ENCODE peak calls at places on chromosomes 16 and 17, in nine cellular contexts. One of them, this sample, is unnamed.

GRCh38 chr17:66906321-66907278 is 57.9 kb upstream of the CACNG4 start:
- DNase-seq in fibroblast of mammary gland: peak
- DNase-seq in esophagus squamous epithelium: no peak
- DNase-seq in H9: peak
- DNase-seq in natural killer cell: peak
- DNase-seq in GM06990: peak
- DNase-seq in HFF-Myc: peak
- DNase-seq in progenitor cell of endocrine pancreas: peak
- DNase-seq in OCI-LY7: peak
- DNase-seq in this sample: peak

GRCh38 chr17:79670537-79671386 is 59.9 kb upstream of the RBFOX3 start:
- DNase-seq in fibroblast of mammary gland: no peak
- DNase-seq in esophagus squamous epithelium: no peak
- DNase-seq in H9: no peak
- DNase-seq in natural killer cell: no peak
- DNase-seq in GM06990: no peak
- DNase-seq in HFF-Myc: no peak
- DNase-seq in progenitor cell of endocrine pancreas: no peak
- DNase-seq in OCI-LY7: no peak
- DNase-seq in this sample: no peak

GRCh38 chr17:7606280-7606679 is 8.4 kb downstream of the FXR2 start:
- DNase-seq in fibroblast of mammary gland: no peak
- DNase-seq in esophagus squamous epithelium: no peak
- DNase-seq in H9: no peak
- DNase-seq in natural killer cell: no peak
- DNase-seq in GM06990: no peak
- DNase-seq in HFF-Myc: no peak
- DNase-seq in progenitor cell of endocrine pancreas: no peak
- DNase-seq in OCI-LY7: no peak
- DNase-seq in this sample: no peak

GRCh38 chr17:43809121-43809520 is 23.8 kb downstream of the MPP3 start:
- DNase-seq in fibroblast of mammary gland: no peak
- DNase-seq in esophagus squamous epithelium: no peak
- DNase-seq in H9: no peak
- DNase-seq in natural killer cell: no peak
- DNase-seq in GM06990: no peak
- DNase-seq in HFF-Myc: no peak
- DNase-seq in progenitor cell of endocrine pancreas: no peak
- DNase-seq in OCI-LY7: no peak
- DNase-seq in this sample: no peak

GRCh38 chr17:83096401-83097220 is 17.2 kb downstream of the METRNL start:
- DNase-seq in fibroblast of mammary gland: no peak
- DNase-seq in esophagus squamous epithelium: no peak
- DNase-seq in H9: no peak
- DNase-seq in natural killer cell: no peak
- DNase-seq in GM06990: no peak
- DNase-seq in HFF-Myc: no peak
- DNase-seq in progenitor cell of endocrine pancreas: no peak
- DNase-seq in OCI-LY7: no peak
- DNase-seq in this sample: peak

GRCh38 chr16:88405325-88406060 is 22.7 kb downstream of the ZNF469 start:
- DNase-seq in fibroblast of mammary gland: peak
- DNase-seq in esophagus squamous epithelium: no peak
- DNase-seq in H9: no peak
- DNase-seq in natural killer cell: no peak
- DNase-seq in GM06990: no peak
- DNase-seq in HFF-Myc: peak
- DNase-seq in progenitor cell of endocrine pancreas: no peak
- DNase-seq in OCI-LY7: no peak
- DNase-seq in this sample: no peak

GRCh38 chr16:65101009-65101408 is 20.9 kb downstream of the CDH11 start:
- DNase-seq in fibroblast of mammary gland: no peak
- DNase-seq in esophagus squamous epithelium: no peak
- DNase-seq in H9: no peak
- DNase-seq in natural killer cell: no peak
- DNase-seq in GM06990: no peak
- DNase-seq in HFF-Myc: no peak
- DNase-seq in progenitor cell of endocrine pancreas: no peak
- DNase-seq in OCI-LY7: no peak
- DNase-seq in this sample: no peak

GRCh38 chr16:78444-79145 is 570 bp downstream of the MPG start:
- DNase-seq in fibroblast of mammary gland: peak
- DNase-seq in esophagus squamous epithelium: no peak
- DNase-seq in H9: no peak
- DNase-seq in natural killer cell: no peak
- DNase-seq in GM06990: peak
- DNase-seq in HFF-Myc: no peak
- DNase-seq in progenitor cell of endocrine pancreas: no peak
- DNase-seq in OCI-LY7: peak
- DNase-seq in this sample: no peak

GRCh38 chr16:9625122-9625521 is 533.7 kb downstream of the HAPSTR1 start:
- DNase-seq in fibroblast of mammary gland: no peak
- DNase-seq in esophagus squamous epithelium: no peak
- DNase-seq in H9: no peak
- DNase-seq in natural killer cell: no peak
- DNase-seq in GM06990: no peak
- DNase-seq in HFF-Myc: no peak
- DNase-seq in progenitor cell of endocrine pancreas: no peak
- DNase-seq in OCI-LY7: no peak
- DNase-seq in this sample: no peak

GRCh38 chr16:1613240-1613639 is 1.1 kb downstream of the CRAMP1 start:
- DNase-seq in fibroblast of mammary gland: no peak
- DNase-seq in esophagus squamous epithelium: no peak
- DNase-seq in H9: no peak
- DNase-seq in natural killer cell: no peak
- DNase-seq in GM06990: no peak
- DNase-seq in HFF-Myc: no peak
- DNase-seq in progenitor cell of endocrine pancreas: no peak
- DNase-seq in OCI-LY7: peak
- DNase-seq in this sample: peak

GRCh38 chr17:63547083-63547523 is 3.2 kb upstream of the DCAF7 start:
- DNase-seq in fibroblast of mammary gland: no peak
- DNase-seq in esophagus squamous epithelium: no peak
- DNase-seq in H9: no peak
- DNase-seq in natural killer cell: no peak
- DNase-seq in GM06990: no peak
- DNase-seq in HFF-Myc: no peak
- DNase-seq in progenitor cell of endocrine pancreas: no peak
- DNase-seq in OCI-LY7: no peak
- DNase-seq in this sample: no peak
- TF ChIP-seq CTCF in fibroblast of mammary gland: no peak
- TF ChIP-seq CTCF in esophagus squamous epithelium: no peak
- TF ChIP-seq CTCF in H9: no peak
- TF ChIP-seq CTCF in natural killer cell: no peak
- TF ChIP-seq CTCF in GM06990: no peak
- TF ChIP-seq CTCF in HFF-Myc: no peak
- TF ChIP-seq CTCF in progenitor cell of endocrine pancreas: no peak
- TF ChIP-seq CTCF in OCI-LY7: no peak
- TF ChIP-seq CTCF in this sample: no peak

DNA sequence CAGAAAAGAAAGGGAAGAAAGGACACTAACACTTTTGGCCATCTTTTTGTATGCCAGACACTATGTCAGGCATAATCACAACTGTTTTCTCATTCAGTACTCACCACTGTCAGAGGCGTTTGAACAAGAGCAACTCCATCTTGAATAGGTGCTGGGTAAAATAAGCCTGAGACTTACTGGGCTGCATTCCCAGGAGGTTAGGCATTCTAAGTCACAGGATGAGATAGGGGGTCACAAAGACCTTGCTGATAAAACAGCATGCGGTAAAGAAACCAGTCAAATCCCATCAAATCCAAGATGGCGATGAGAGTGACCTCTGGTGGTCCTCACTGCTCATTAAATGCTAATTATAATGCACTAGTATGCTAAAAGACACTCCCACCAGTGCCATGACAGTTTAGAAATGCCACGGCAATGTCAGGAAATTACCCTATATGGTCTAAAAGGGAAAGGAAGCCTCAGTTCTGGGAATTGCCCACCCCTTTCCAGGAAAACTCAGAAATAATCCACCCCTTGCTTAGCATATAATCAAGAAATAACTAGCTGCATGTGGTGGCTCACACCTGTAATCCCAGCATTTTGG is 14.9 kb upstream of the LYRM9 start:
- DNase-seq in fibroblast of mammary gland: no peak
- DNase-seq in esophagus squamous epithelium: no peak
- DNase-seq in H9: no peak
- DNase-seq in natural killer cell: no peak
- DNase-seq in GM06990: no peak
- DNase-seq in HFF-Myc: no peak
- DNase-seq in progenitor cell of endocrine pancreas: no peak
- DNase-seq in OCI-LY7: no peak
- DNase-seq in this sample: no peak
- TF ChIP-seq CTCF in fibroblast of mammary gland: no peak
- TF ChIP-seq CTCF in esophagus squamous epithelium: no peak
- TF ChIP-seq CTCF in H9: peak
- TF ChIP-seq CTCF in natural killer cell: no peak
- TF ChIP-seq CTCF in GM06990: no peak
- TF ChIP-seq CTCF in HFF-Myc: no peak
- TF ChIP-seq CTCF in progenitor cell of endocrine pancreas: no peak
- TF ChIP-seq CTCF in OCI-LY7: peak
- TF ChIP-seq CTCF in this sample: no peak

GRCh38 chr17:27384721-27385120 is 71.5 kb upstream of the KSR1 start:
- DNase-seq in fibroblast of mammary gland: peak
- DNase-seq in esophagus squamous epithelium: no peak
- DNase-seq in H9: no peak
- DNase-seq in natural killer cell: no peak
- DNase-seq in GM06990: no peak
- DNase-seq in HFF-Myc: no peak
- DNase-seq in progenitor cell of endocrine pancreas: no peak
- DNase-seq in OCI-LY7: no peak
- DNase-seq in this sample: no peak

GRCh38 chr17:27386206-27387075 is 69.8 kb upstream of the KSR1 start:
- DNase-seq in fibroblast of mammary gland: no peak
- DNase-seq in esophagus squamous epithelium: no peak
- DNase-seq in H9: no peak
- DNase-seq in natural killer cell: no peak
- DNase-seq in GM06990: no peak
- DNase-seq in HFF-Myc: no peak
- DNase-seq in progenitor cell of endocrine pancreas: no peak
- DNase-seq in OCI-LY7: no peak
- DNase-seq in this sample: no peak

GRCh38 chr17:27385626-27386025 is 70.6 kb upstream of the KSR1 start:
- DNase-seq in fibroblast of mammary gland: no peak
- DNase-seq in esophagus squamous epithelium: no peak
- DNase-seq in H9: no peak
- DNase-seq in natural killer cell: no peak
- DNase-seq in GM06990: no peak
- DNase-seq in HFF-Myc: no peak
- DNase-seq in progenitor cell of endocrine pancreas: no peak
- DNase-seq in OCI-LY7: no peak
- DNase-seq in this sample: no peak

GRCh38 chr17:27382025-27382424 is 74.2 kb upstream of the KSR1 start:
- DNase-seq in fibroblast of mammary gland: no peak
- DNase-seq in esophagus squamous epithelium: no peak
- DNase-seq in H9: no peak
- DNase-seq in natural killer cell: no peak
- DNase-seq in GM06990: no peak
- DNase-seq in HFF-Myc: no peak
- DNase-seq in progenitor cell of endocrine pancreas: no peak
- DNase-seq in OCI-LY7: no peak
- DNase-seq in this sample: no peak

GRCh38 chr17:27384261-27384701 is 72.0 kb upstream of the KSR1 start:
- DNase-seq in fibroblast of mammary gland: peak
- DNase-seq in esophagus squamous epithelium: no peak
- DNase-seq in H9: no peak
- DNase-seq in natural killer cell: no peak
- DNase-seq in GM06990: no peak
- DNase-seq in HFF-Myc: peak
- DNase-seq in progenitor cell of endocrine pancreas: no peak
- DNase-seq in OCI-LY7: no peak
- DNase-seq in this sample: peak
- TF ChIP-seq CTCF in fibroblast of mammary gland: no peak
- TF ChIP-seq CTCF in esophagus squamous epithelium: peak
- TF ChIP-seq CTCF in H9: no peak
- TF ChIP-seq CTCF in natural killer cell: no peak
- TF ChIP-seq CTCF in GM06990: no peak
- TF ChIP-seq CTCF in HFF-Myc: no peak
- TF ChIP-seq CTCF in progenitor cell of endocrine pancreas: no peak
- TF ChIP-seq CTCF in OCI-LY7: no peak
- TF ChIP-seq CTCF in this sample: no peak

GRCh38 chr16:67098599-67098998 is 11.1 kb upstream of the PHAF1 start:
- DNase-seq in fibroblast of mammary gland: no peak
- DNase-seq in esophagus squamous epithelium: no peak
- DNase-seq in H9: no peak
- DNase-seq in natural killer cell: no peak
- DNase-seq in GM06990: no peak
- DNase-seq in HFF-Myc: no peak
- DNase-seq in progenitor cell of endocrine pancreas: no peak
- DNase-seq in OCI-LY7: no peak
- DNase-seq in this sample: no peak

GRCh38 chr16:67104061-67104460 is 5.7 kb upstream of the PHAF1 start:
- DNase-seq in fibroblast of mammary gland: peak
- DNase-seq in esophagus squamous epithelium: no peak
- DNase-seq in H9: peak
- DNase-seq in natural killer cell: no peak
- DNase-seq in GM06990: no peak
- DNase-seq in HFF-Myc: no peak
- DNase-seq in progenitor cell of endocrine pancreas: no peak
- DNase-seq in OCI-LY7: no peak
- DNase-seq in this sample: peak

GRCh38 chr16:67101683-67102082 is 8.1 kb upstream of the PHAF1 start:
- DNase-seq in fibroblast of mammary gland: peak
- DNase-seq in esophagus squamous epithelium: no peak
- DNase-seq in H9: no peak
- DNase-seq in natural killer cell: no peak
- DNase-seq in GM06990: no peak
- DNase-seq in HFF-Myc: no peak
- DNase-seq in progenitor cell of endocrine pancreas: no peak
- DNase-seq in OCI-LY7: no peak
- DNase-seq in this sample: no peak

GRCh38 chr16:67101301-67101675 is 8.5 kb upstream of the PHAF1 start:
- DNase-seq in fibroblast of mammary gland: no peak
- DNase-seq in esophagus squamous epithelium: no peak
- DNase-seq in H9: no peak
- DNase-seq in natural killer cell: no peak
- DNase-seq in GM06990: no peak
- DNase-seq in HFF-Myc: no peak
- DNase-seq in progenitor cell of endocrine pancreas: no peak
- DNase-seq in OCI-LY7: no peak
- DNase-seq in this sample: no peak

GRCh38 chr16:67100569-67101300 is 9.0 kb upstream of the PHAF1 start:
- DNase-seq in fibroblast of mammary gland: peak
- DNase-seq in esophagus squamous epithelium: no peak
- DNase-seq in H9: no peak
- DNase-seq in natural killer cell: no peak
- DNase-seq in GM06990: no peak
- DNase-seq in HFF-Myc: no peak
- DNase-seq in progenitor cell of endocrine pancreas: no peak
- DNase-seq in OCI-LY7: peak
- DNase-seq in this sample: no peak
- TF ChIP-seq CTCF in fibroblast of mammary gland: peak
- TF ChIP-seq CTCF in esophagus squamous epithelium: peak
- TF ChIP-seq CTCF in H9: peak
- TF ChIP-seq CTCF in natural killer cell: no peak
- TF ChIP-seq CTCF in GM06990: peak
- TF ChIP-seq CTCF in HFF-Myc: peak
- TF ChIP-seq CTCF in progenitor cell of endocrine pancreas: peak
- TF ChIP-seq CTCF in OCI-LY7: peak
- TF ChIP-seq CTCF in this sample: no peak